ENCODE peak calls at places on chromosomes 11 and 22, in ten cellular contexts. Q is NCI-H1930; A is left ventricle myocardium inferior; C is colonic mucosa; W is GM10248; U is HFFc6; Y is GDM1; E is NCI-H1105 treated with DMSO at 0.1 percent for 48 hours; L is stimulated activated CD4-positive, alpha-beta T cell treated with anti-CD3 and anti-CD28 coated beads, TNF-alpha, amount 100 ng/mL, for 24 hours; J is HTR-8/SVneo. F is an unnamed sample.

GRCh38 chr11:107583629-107584195 is 7.2 kb upstream of the ELMOD1 start:
- DNase-seq in W (no peak), Y (no peak), Q (no peak), C (no peak), L (no peak), A (no peak), E (no peak), U (peak; percentile 68), J (no peak), F (no peak)

GRCh38 chr11:130606781-130607511 is 158.5 kb downstream of the ADAMTS15 start:
- DNase-seq in L (no peak), J (no peak), Y (no peak), U (no peak), W (no peak), Q (no peak), A (peak; percentile 52), C (no peak), E (peak; percentile 45), F (no peak)

GRCh38 chr22:37803195-37803635 is 4.5 kb upstream of the GCAT start:
- DNase-seq in W (no peak), C (no peak), Y (no peak), E (no peak), Q (peak; percentile 63), A (no peak), U (no peak), J (no peak), L (no peak), F (no peak)

GRCh38 chr11:36431429-36432092 is 78.5 kb downstream of the TRAF6 start:
- DNase-seq in W (no peak), Q (no peak), Y (no peak), C (no peak), J (peak; percentile 88), E (no peak), L (no peak), A (peak; percentile 52), U (peak; percentile 92), F (no peak)

GRCh38 chr22:44403930-44404329 is 91.2 kb upstream of the SHISAL1 start:
- DNase-seq in Y (no peak), J (no peak), W (no peak), E (no peak), C (no peak), A (no peak), U (no peak), Q (no peak), L (no peak), F (no peak)

GRCh38 chr22:25395468-25395867 is 169.0 kb upstream of the GRK3 start:
- DNase-seq in J (no peak), Q (no peak), Y (no peak), W (no peak), L (no peak), A (peak; percentile 48), E (peak; percentile 46), C (no peak), U (no peak), F (no peak)

GRCh38 chr11:9017773-9018172 is 14.0 kb upstream of the NRIP3 start:
- DNase-seq in U (no peak), J (no peak), Q (no peak), Y (peak; percentile 37), C (peak; percentile 50), A (peak; percentile 75), E (no peak), L (no peak), W (peak; percentile 28), F (no peak)

GRCh38 chr22:35346596-35347220 is 34.2 kb upstream of the HMOX1 start:
- DNase-seq in E (no peak), J (no peak), C (no peak), U (no peak), L (no peak), A (no peak), Y (no peak), Q (no peak), W (no peak), F (no peak)

GRCh38 chr11:118842369-118842768 is 41.3 kb upstream of the CXCR5 start:
- DNase-seq in C (no peak), E (no peak), A (no peak), L (no peak), W (no peak), Y (no peak), J (no peak), U (peak; percentile 18), Q (no peak), F (no peak)

GRCh38 chr11:10327254-10327653 is 22.4 kb downstream of the ADM start:
- DNase-seq in A (no peak), W (no peak), U (no peak), Y (no peak), L (no peak), Q (no peak), J (no peak), C (no peak), E (no peak), F (no peak)

GRCh38 chr11:62108017-62108750 is 15.6 kb upstream of the INCENP start:
- DNase-seq in C (no peak), Q (no peak), L (no peak), J (peak; percentile 61), E (peak; percentile 82), W (peak; percentile 56), A (no peak), U (peak; percentile 60), Y (peak; percentile 7), F (no peak)

GRCh38 chr11:45834298-45834756 is 12.9 kb upstream of the CRY2 start:
- DNase-seq in W (no peak), J (no peak), Q (no peak), A (no peak), U (no peak), C (no peak), L (no peak), Y (no peak), E (no peak), F (no peak)

GRCh38 chr11:13277719-13278619 is at the start of gene BMAL1:
- DNase-seq in A (peak; percentile 52), Q (no peak), J (peak; percentile 18), U (no peak), C (peak; percentile 76), W (peak; percentile 58), Y (no peak), L (peak; percentile 29), E (no peak), F (peak; percentile 75)

GRCh38 chr11:12556788-12557384 is 117.3 kb upstream of the TEAD1 start:
- DNase-seq in J (peak; percentile 86), U (peak; percentile 85), A (peak; percentile 82), Y (no peak), L (no peak), W (no peak), E (no peak), C (peak; percentile 36), Q (no peak), F (no peak)

GRCh38 chr11:102933627-102934026 is 21.9 kb downstream of the MMP13 start:
- DNase-seq in L (no peak), Q (no peak), Y (no peak), C (no peak), U (no peak), J (no peak), W (no peak), E (no peak), A (no peak), F (peak; percentile 52)

GRCh38 chr22:37623075-37624016 is 14.7 kb downstream of the GGA1 start:
- DNase-seq in W (peak; percentile 86), Q (no peak), U (peak; percentile 28), E (peak; percentile 50), A (peak; percentile 66), Y (peak; percentile 37), J (peak; percentile 45), C (peak; percentile 69), L (peak; percentile 61), F (no peak)

GRCh38 chr22:46145896-46146295 is 4.4 kb upstream of the PPARA start:
- DNase-seq in A (no peak), L (no peak), Y (no peak), C (no peak), W (no peak), U (no peak), E (no peak), J (no peak), Q (no peak), F (no peak)

GRCh38 chr11:66479741-66480115 is 506 bp upstream of the DPP3 start:
- DNase-seq in A (no peak), Y (no peak), E (peak; percentile 87), C (peak; percentile 81), U (no peak), L (no peak), J (peak; percentile 85), Q (peak; percentile 70), W (no peak), F (no peak)

GRCh38 chr11:134019500-134019899 is 49.4 kb upstream of the JAM3 start:
- DNase-seq in C (no peak), L (no peak), E (no peak), Q (no peak), J (no peak), U (no peak), Y (no peak), A (no peak), W (no peak), F (no peak)

GRCh38 chr22:37353839-37354238 is 71.5 kb downstream of the CYTH4 start:
- DNase-seq in L (no peak), E (no peak), C (no peak), A (no peak), U (no peak), Y (no peak), J (no peak), Q (no peak), W (no peak), F (no peak)

GRCh38 chr22:38172489-38173155 is 9.0 kb downstream of the PLA2G6 start:
- DNase-seq in C (peak; percentile 81), W (no peak), E (no peak), Y (peak; percentile 29), U (no peak), L (no peak), Q (no peak), J (no peak), A (peak; percentile 76), F (no peak)

GRCh38 chr11:16607675-16608644 is 130.5 kb upstream of the C11orf58 start:
- DNase-seq in J (no peak), U (peak; percentile 45), Q (no peak), E (peak; percentile 98), C (peak; percentile 19), L (no peak), W (peak; percentile 10), Y (no peak), A (peak; percentile 88), F (no peak)

GRCh38 chr11:90171359-90171758 is 36.9 kb downstream of the NAALAD2 start:
- DNase-seq in J (no peak), E (no peak), Q (no peak), A (no peak), W (no peak), U (no peak), Y (no peak), C (no peak), L (no peak), F (no peak)

GRCh38 chr11:96279421-96280290 is 63.3 kb downstream of the MAML2 start:
- DNase-seq in E (no peak), Y (no peak), Q (no peak), A (no peak), C (peak; percentile 46), W (no peak), L (no peak), U (peak; percentile 37), J (no peak), F (no peak)

GRCh38 chr22:41857860-41858199 is 24.9 kb downstream of the SREBF2 start:
- DNase-seq in U (no peak), C (no peak), Y (no peak), A (no peak), L (no peak), J (no peak), E (no peak), Q (no peak), W (no peak), F (no peak)

GRCh38 chr22:24968066-24968561 is 15.6 kb downstream of the KIAA1671 start:
- DNase-seq in Q (no peak), W (no peak), J (no peak), A (no peak), U (peak; percentile 12), Y (no peak), L (no peak), E (no peak), C (no peak), F (no peak)

GRCh38 chr11:6771926-6772898 is at the start of gene OR2AG2:
- DNase-seq in C (no peak), Y (no peak), A (no peak), Q (no peak), J (no peak), L (no peak), W (peak; percentile 49), E (no peak), U (no peak), F (peak; percentile 31)

GRCh38 chr11:128715691-128716153 is 21.9 kb downstream of the FLI1 start:
- DNase-seq in Y (no peak), U (peak; percentile 32), C (no peak), J (no peak), Q (no peak), E (no peak), L (no peak), A (no peak), W (no peak), F (no peak)

F was measured in GM06990.